ENCODE peak calls at places on chromosomes 13 and 19, in four cellular contexts. G is adrenal gland, T is right lobe of liver, K is A549. X is an unnamed sample. For H3K4me1, the result is how much of the 10 kb centered on the place peaks cover.

GRCh38 chr13:38763446-38764381 is 76.8 kb downstream of the FREM2 start:
- DNase-seq in K (peak), G (peak), T (no peak), X (no peak)

GRCh38 chr19:37654833-37655688 is at the start of gene ZFP30:
- DNase-seq in G (peak), K (peak), T (peak), X (peak)

GRCh38 chr13:33707449-33707848 is 110.5 kb upstream of the RFC3 start:
- DNase-seq in G (no peak), T (no peak), K (no peak), X (no peak)

GRCh38 chr13:36796052-36796451 is 23.0 kb upstream of the RFXAP start:
- DNase-seq in K (no peak), T (no peak), G (no peak), X (no peak)

GRCh38 chr13:20340136-20340758 is 108.1 kb upstream of the GJB6 start:
- DNase-seq in K (no peak), G (no peak), T (no peak), X (no peak)

GRCh38 chr13:20049558-20050473 is 91.3 kb downstream of the ZMYM2 start:
- DNase-seq in K (no peak), G (no peak), T (no peak), X (no peak)

GRCh38 chr19:41707502-41707812 is 969 bp upstream of the CEACAM5 start:
- DNase-seq in G (no peak), T (peak), K (peak), X (no peak)

GRCh38 chr13:22287343-22287922 is 616.6 kb downstream of the FGF9 start:
- DNase-seq in T (no peak), K (no peak), G (no peak), X (no peak)

GRCh38 chr13:109733550-109733949 is 52.8 kb downstream of the IRS2 start:
- DNase-seq in K (no peak), T (no peak), G (no peak), X (no peak)

DNA sequence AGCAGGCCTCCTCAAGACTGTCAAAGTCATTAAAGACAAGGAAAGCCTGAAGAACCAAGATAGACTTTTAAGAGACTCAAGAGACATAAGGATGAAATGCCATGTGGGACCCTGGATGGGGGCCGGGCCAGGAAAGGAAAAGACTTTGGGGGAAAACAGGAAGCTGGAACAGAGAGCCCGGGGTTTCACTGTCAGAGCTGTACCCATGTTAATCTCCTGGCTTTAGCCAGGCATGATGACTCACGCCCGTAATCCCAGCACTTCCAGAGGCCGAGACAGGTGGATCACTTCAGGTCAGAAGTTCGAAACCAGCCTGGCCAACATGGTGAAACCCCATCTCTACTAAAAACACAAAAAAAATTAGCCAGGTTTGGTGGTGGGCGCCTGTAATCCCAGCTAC is 5.6 kb upstream of the KLF16 start:
- DNase-seq in K (no peak), T (no peak), G (no peak), X (no peak)
- H3K4me1 ChIP-seq in K (under half), T (under half), G (under half), X (under half)

GRCh38 chr19:8461376-8461775 is 16.6 kb downstream of the HNRNPM start:
- DNase-seq in T (no peak), G (no peak), K (no peak), X (no peak)

GRCh38 chr19:8459520-8460260 is 14.9 kb downstream of the HNRNPM start:
- DNase-seq in T (no peak), K (peak), G (no peak), X (no peak)

GRCh38 chr19:8461891-8462290 is 17.1 kb downstream of the HNRNPM start:
- DNase-seq in K (no peak), T (no peak), G (no peak), X (no peak)

GRCh38 chr19:8459095-8459494 is 14.3 kb downstream of the HNRNPM start:
- DNase-seq in K (no peak), G (no peak), T (no peak), X (no peak)

DNA sequence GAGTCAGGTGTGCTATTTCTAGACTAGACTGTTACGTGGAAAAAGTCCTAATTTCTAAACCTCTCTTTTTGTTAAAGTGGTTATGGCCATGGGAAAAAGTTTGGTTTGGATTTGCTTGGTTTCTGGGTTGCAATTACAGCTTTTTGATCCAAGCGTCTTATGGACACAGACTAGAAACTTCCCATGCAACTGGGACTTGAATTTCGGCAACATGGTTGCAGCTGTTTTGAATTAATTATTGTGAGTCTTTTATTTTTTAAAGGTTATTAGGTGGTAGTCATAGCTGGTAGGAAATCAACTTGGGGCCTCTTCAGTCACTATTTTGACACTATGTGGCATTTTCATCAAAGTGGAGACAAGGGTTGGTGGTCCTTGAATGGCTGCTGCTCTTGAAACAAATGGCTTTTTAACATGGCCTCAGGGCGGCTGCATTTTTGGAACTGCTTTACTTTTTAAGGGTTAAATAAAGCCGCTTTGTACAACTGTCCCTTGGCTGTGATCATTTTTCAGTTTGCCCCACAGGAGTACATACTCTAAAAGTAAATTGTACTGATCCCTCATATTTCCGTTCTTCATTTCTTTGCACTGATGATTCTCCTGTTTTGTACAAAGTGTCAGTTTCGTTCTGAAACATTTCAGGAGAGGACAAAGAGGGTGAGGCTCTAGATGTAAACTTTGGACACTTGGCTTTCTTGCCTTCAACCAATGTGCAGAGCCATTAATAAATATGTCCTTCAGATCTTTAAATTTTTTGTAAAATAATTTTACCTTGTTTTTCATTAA is 15.9 kb downstream of the HNRNPM start:
- DNase-seq in K (no peak), T (no peak), G (no peak), X (no peak)
- H3K4me1 ChIP-seq in K (half or more), T (under half), G (half or more), X (half or more)

DNA sequence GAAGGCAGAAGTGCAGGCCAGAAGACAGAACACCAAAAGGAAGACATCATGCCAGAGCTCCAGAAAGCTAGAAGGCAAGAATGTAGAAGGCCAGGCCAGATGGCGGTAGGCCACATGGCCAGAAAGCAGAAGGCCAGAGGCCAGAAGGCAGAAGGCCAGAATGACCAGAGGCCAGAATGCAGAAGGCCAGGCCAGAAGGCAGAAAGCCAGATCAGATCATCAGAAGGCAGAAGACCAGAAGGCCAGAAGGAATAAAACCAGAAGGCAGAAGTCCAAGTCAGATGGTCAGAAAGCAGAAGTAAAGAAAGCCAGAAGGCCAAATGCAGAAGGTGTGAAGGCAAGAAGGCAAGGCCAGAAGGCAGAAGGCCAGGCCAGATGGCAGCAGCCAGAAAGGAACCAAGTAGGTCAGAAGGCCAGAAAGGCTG is 185.0 kb downstream of the TUBA3C start:
- DNase-seq in T (peak), G (no peak), K (no peak), X (no peak)
- H3K4me1 ChIP-seq in T (under half), G (under half), K (under half), X (under half)

GRCh38 chr19:55643003-55643732 is at the start of gene ZNF581:
- DNase-seq in K (peak), G (peak), T (peak), X (peak)

GRCh38 chr19:55645512-55645881 is 2.0 kb downstream of the ZNF581 start:
- DNase-seq in K (no peak), T (no peak), G (no peak), X (no peak)

GRCh38 chr19:55643733-55644116 is 276 bp downstream of the ZNF581 start:
- DNase-seq in G (no peak), T (peak), K (no peak), X (no peak)

GRCh38 chr19:55644191-55644833 is 863 bp downstream of the ZNF581 start:
- DNase-seq in G (no peak), T (peak), K (no peak), X (no peak)

GRCh38 chr19:55644842-55645511 is 1.5 kb downstream of the ZNF581 start:
- DNase-seq in G (no peak), K (no peak), T (no peak), X (no peak)
- H3K4me1 ChIP-seq in G (half or more), K (under half), T (under half), X (half or more)

GRCh38 chr19:28594737-28595136 is 618.2 kb downstream of the UQCRFS1 start:
- DNase-seq in G (no peak), K (no peak), T (no peak), X (no peak)

GRCh38 chr19:28596561-28597071 is 616.3 kb downstream of the UQCRFS1 start:
- DNase-seq in K (no peak), T (no peak), G (no peak), X (no peak)

GRCh38 chr19:28598861-28599260 is 614.1 kb downstream of the UQCRFS1 start:
- DNase-seq in K (no peak), G (no peak), T (no peak), X (no peak)

GRCh38 chr19:28595722-28596121 is 617.2 kb downstream of the UQCRFS1 start:
- DNase-seq in K (no peak), G (no peak), T (no peak), X (no peak)
- H3K4me1 ChIP-seq in K (under half), G (under half), T (under half), X (under half)

GRCh38 chr13:92681239-92681638 is 545.4 kb upstream of the GPC6 start:
- DNase-seq in K (no peak), T (no peak), G (no peak), X (no peak)
- H3K4me1 ChIP-seq in K (under half), T (under half), G (under half), X (under half)

GRCh38 chr19:45159971-45160324 is 834 bp downstream of the NKPD1 start:
- DNase-seq in G (no peak), T (no peak), K (no peak), X (no peak)
- H3K4me1 ChIP-seq in G (under half), T (under half), K (under half), X (under half)

DNA sequence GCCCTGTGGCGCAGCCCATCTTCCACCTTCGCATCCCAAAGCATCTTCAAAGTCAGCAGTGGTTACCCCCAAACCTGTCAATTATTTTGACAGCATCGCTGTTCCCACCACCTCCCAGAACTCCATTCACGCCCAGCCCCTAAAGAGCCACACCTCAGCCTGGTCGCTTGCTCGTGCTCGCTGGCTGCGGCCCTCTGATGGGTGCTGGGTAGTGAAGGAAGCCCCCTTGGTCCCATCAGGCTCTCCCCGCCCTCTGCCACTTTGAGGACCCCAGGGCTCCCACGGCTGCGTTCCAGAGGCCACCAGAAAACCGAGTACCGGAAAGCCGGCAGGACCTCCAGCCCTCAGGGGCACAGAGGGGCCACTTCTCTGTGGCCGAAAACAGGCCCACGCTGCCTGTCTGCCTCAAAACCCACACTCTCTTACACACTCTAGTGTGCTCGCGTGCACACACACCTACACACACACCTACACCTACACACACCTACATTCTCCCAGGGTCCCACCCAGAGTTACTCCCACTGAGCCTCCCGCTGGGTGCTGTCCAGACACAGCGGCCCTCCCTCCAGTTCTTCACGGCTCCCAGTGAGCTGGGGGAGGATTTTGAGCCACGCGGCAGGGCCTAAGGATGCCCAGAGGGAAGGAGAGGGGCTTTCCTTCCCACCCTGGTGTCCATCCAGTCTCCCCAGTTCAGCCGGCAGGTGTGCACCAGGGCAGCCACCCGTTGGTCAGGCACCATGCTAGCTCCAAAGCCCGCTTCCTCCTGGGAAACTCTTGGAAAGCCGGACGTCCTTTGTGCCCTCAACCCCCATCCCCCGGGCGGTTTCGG is 1.9 kb downstream of the VSTM2B start:
- DNase-seq in T (peak), G (no peak), K (no peak), X (no peak)
- H3K4me1 ChIP-seq in T (under half), G (under half), K (under half), X (half or more)

DNA sequence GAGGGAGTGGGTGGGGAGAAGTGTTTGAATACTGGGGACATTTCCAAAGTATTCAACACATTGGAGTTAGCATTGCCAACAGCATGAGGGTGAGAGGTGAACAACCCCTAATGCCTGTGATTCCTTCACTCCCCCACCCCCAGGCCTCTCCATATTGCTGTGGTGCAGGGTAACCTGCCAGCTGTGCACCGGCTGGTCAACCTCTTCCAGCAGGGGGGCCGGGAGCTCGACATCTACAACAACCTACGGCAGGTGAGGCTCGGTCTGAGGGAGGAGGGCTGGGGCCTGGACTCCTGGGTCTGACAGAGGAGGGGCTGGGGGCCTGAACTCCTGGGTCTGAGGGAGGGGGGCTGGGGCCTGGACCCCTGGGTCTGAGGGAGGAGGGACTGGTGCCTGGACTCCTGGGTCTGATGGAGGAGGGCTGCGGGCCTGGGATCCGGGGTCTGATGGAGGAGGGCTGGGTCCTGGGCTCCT is 7.6 kb downstream of the BCL3 start:
- DNase-seq in K (no peak), G (no peak), T (no peak), X (no peak)
- H3K4me1 ChIP-seq in K (half or more), G (half or more), T (under half), X (under half)